ENCODE peak calls at places on chromosomes 3 and 15, in six cellular contexts. B, C, A, P, G and O are unnamed samples.
A peak's percentile ranks its signal among the peaks of the same experiment; 100 is the strongest.

GRCh38 chr3:184491011-184491576 is 70.5 kb upstream of the EPHB3 start:
- DNase-seq in B (no peak), C (no peak), A (no peak), P (no peak), G (no peak), O (no peak)

GRCh38 chr3:178001670-178002101 is 534.5 kb upstream of the KCNMB2 start:
- DNase-seq in B (no peak), C (peak; percentile 16), A (no peak), P (peak; percentile 34), G (no peak), O (no peak)

GRCh38 chr3:111588527-111588926 is 6.6 kb downstream of the ZBED2 start:
- DNase-seq in B (peak; percentile 24), C (no peak), A (no peak), P (peak; percentile 15), G (no peak), O (no peak)

GRCh38 chr15:74754593-74755215 is 6.1 kb downstream of the CYP1A2 start:
- DNase-seq in B (no peak), C (no peak), A (no peak), P (no peak), G (no peak), O (no peak)

GRCh38 chr15:99956022-99956775 is 223.0 kb upstream of the LYSMD4 start:
- DNase-seq in B (no peak), C (peak; percentile 6), A (no peak), P (no peak), G (no peak), O (peak; percentile 9)

GRCh38 chr15:34987623-34987981 is 485 bp downstream of the ZNF770 start:
- DNase-seq in B (no peak), C (no peak), A (no peak), P (no peak), G (no peak), O (no peak)

GRCh38 chr3:157502916-157503620 is at the start of gene VEPH1:
- DNase-seq in B (peak; percentile 51), C (no peak), A (no peak), P (peak; percentile 69), G (peak; percentile 10), O (no peak)

GRCh38 chr3:33865133-33865532 is 66.7 kb downstream of the PDCD6IP start:
- DNase-seq in B (no peak), C (no peak), A (no peak), P (no peak), G (no peak), O (no peak)

GRCh38 chr3:61530355-61530754 is 31.0 kb upstream of the PTPRG start:
- DNase-seq in B (peak; percentile 13), C (no peak), A (no peak), P (peak; percentile 51), G (peak; percentile 9), O (no peak)

GRCh38 chr3:45205126-45205525 is 21.0 kb downstream of the TMEM158 start:
- DNase-seq in B (peak; percentile 50), C (no peak), A (no peak), P (peak; percentile 28), G (peak; percentile 93), O (no peak)

GRCh38 chr3:72086051-72086711 is 301.2 kb upstream of the PROK2 start:
- DNase-seq in B (peak; percentile 24), C (no peak), A (no peak), P (peak; percentile 27), G (peak; percentile 50), O (no peak)

GRCh38 chr3:181629029-181629428 is 82.7 kb upstream of the SOX2 start:
- DNase-seq in B (peak; percentile 6), C (no peak), A (no peak), P (peak; percentile 48), G (no peak), O (no peak)

GRCh38 chr3:147797095-147797494 is 387.9 kb downstream of the ZIC1 start:
- DNase-seq in B (no peak), C (no peak), A (no peak), P (no peak), G (no peak), O (no peak)

GRCh38 chr3:45549961-45550360 is 44.6 kb upstream of the LIMD1 start:
- DNase-seq in B (no peak), C (no peak), A (no peak), P (no peak), G (no peak), O (no peak)

GRCh38 chr3:107988464-107989156 is 102.2 kb downstream of the CD47 start:
- DNase-seq in B (peak; percentile 35), C (no peak), A (peak; percentile 73), P (peak; percentile 59), G (peak; percentile 62), O (no peak)

GRCh38 chr3:167473863-167474262 is at the start of gene SERPINI2:
- DNase-seq in B (no peak), C (no peak), A (no peak), P (no peak), G (no peak), O (no peak)

GRCh38 chr15:39783244-39783820 is 691 bp upstream of the FSIP1 start:
- DNase-seq in B (no peak), C (no peak), A (no peak), P (no peak), G (peak; percentile 27), O (no peak)

GRCh38 chr15:43286074-43286473 is 19.3 kb upstream of the TGM5 start:
- DNase-seq in B (no peak), C (no peak), A (no peak), P (no peak), G (no peak), O (no peak)

GRCh38 chr15:69909719-69910444 is 187.8 kb downstream of the TLE3 start:
- DNase-seq in B (no peak), C (no peak), A (peak; percentile 2), P (no peak), G (no peak), O (no peak)

GRCh38 chr3:170490828-170491560 is 72.3 kb downstream of the CLDN11 start:
- DNase-seq in B (no peak), C (no peak), A (no peak), P (no peak), G (no peak), O (no peak)

GRCh38 chr15:45919806-45920205 is 285.0 kb downstream of the SQOR start:
- DNase-seq in B (peak; percentile 60), C (no peak), A (no peak), P (peak; percentile 43), G (peak; percentile 75), O (no peak)

GRCh38 chr15:80946576-80946975 is 43.0 kb downstream of the MESD start:
- DNase-seq in B (no peak), C (no peak), A (peak; percentile 62), P (no peak), G (no peak), O (peak; percentile 7)

GRCh38 chr15:31843426-31844055 is 186.8 kb upstream of the CHRNA7 start:
- DNase-seq in B (no peak), C (no peak), A (no peak), P (no peak), G (no peak), O (no peak)

GRCh38 chr3:3172627-3173026 is 6.9 kb downstream of the CRBN start:
- DNase-seq in B (no peak), C (peak; percentile 16), A (no peak), P (no peak), G (no peak), O (no peak)